ENCODE peak calls at places on chromosomes 13 and 19, in ten cellular contexts. Q is astrocyte, F is nephron progenitor cell, W is HFFc6, H is fibroblast of pulmonary artery, K is tibial artery, I is fibroblast of mammary gland, Z is IMR-90, E is cardiac muscle cell, G is astrocyte of the spinal cord. D is an unnamed sample.

GRCh38 chr19:3365447-3366103 is 808 bp upstream of the NFIC start:
- DNase-seq in H (peak; percentile 71), G (peak; percentile 13), Z (peak; percentile 66), E (no peak), I (peak; percentile 71), W (peak; percentile 55), K (peak; percentile 91), F (no peak), Q (peak; percentile 57), D (peak; percentile 29)

GRCh38 chr19:38304866-38305429 is 897 bp downstream of the C19orf33 start:
- DNase-seq in W (no peak), K (no peak), E (peak; percentile 92), Q (no peak), I (no peak), G (peak; percentile 61), F (peak; percentile 75), H (no peak), Z (no peak), D (peak; percentile 97)

GRCh38 chr19:7904074-7905020 is 670 bp downstream of the MAP2K7 start:
- DNase-seq in G (peak; percentile 15), H (no peak), Z (no peak), F (peak; percentile 58), Q (no peak), E (peak; percentile 54), K (peak; percentile 81), I (no peak), W (no peak), D (no peak)

GRCh38 chr13:51502206-51502651 is 49.4 kb upstream of the INTS6 start:
- DNase-seq in W (peak; percentile 45), Z (peak; percentile 59), K (no peak), G (no peak), F (no peak), Q (peak; percentile 37), H (no peak), I (peak; percentile 74), E (no peak), D (no peak)

GRCh38 chr19:18274303-18274775 is at the start of gene IQCN:
- DNase-seq in H (peak; percentile 36), Q (no peak), F (no peak), E (no peak), I (no peak), Z (no peak), G (peak; percentile 51), K (peak; percentile 83), W (peak; percentile 41), D (peak; percentile 27)

GRCh38 chr13:26539738-26540292 is 17.7 kb upstream of the WASF3 start:
- DNase-seq in G (no peak), W (no peak), Z (no peak), F (no peak), Q (no peak), K (no peak), H (no peak), E (no peak), I (no peak), D (no peak)

GRCh38 chr13:23709521-23709920 is 139.3 kb downstream of the TNFRSF19 start:
- DNase-seq in G (no peak), Q (no peak), E (peak; percentile 25), H (no peak), F (no peak), W (peak; percentile 40), K (no peak), I (no peak), Z (peak; percentile 25), D (peak; percentile 6)

GRCh38 chr19:19549804-19550453 is 11.9 kb downstream of the CILP2 start:
- DNase-seq in H (no peak), I (no peak), W (no peak), F (no peak), K (no peak), G (no peak), Q (no peak), Z (no peak), E (no peak), D (no peak)

GRCh38 chr19:39070888-39071287 is 13.3 kb upstream of the ACP7 start:
- DNase-seq in K (no peak), H (no peak), Z (peak; percentile 32), I (peak; percentile 25), Q (peak; percentile 15), E (no peak), W (peak; percentile 51), G (peak; percentile 32), F (no peak), D (no peak)

GRCh38 chr19:4506449-4507149 is 11.7 kb downstream of the PLIN4 start:
- DNase-seq in Q (peak; percentile 59), H (peak; percentile 53), F (no peak), W (peak; percentile 44), K (no peak), G (peak; percentile 70), I (peak; percentile 84), E (no peak), Z (peak; percentile 80), D (no peak)

GRCh38 chr13:29457299-29457698 is 138.2 kb downstream of the SLC7A1 start:
- DNase-seq in F (no peak), Z (peak; percentile 79), Q (peak; percentile 94), G (peak; percentile 82), W (peak; percentile 89), H (peak; percentile 93), K (no peak), E (no peak), I (peak; percentile 88), D (no peak)

GRCh38 chr13:62537593-62537992 is 1121.9 kb upstream of the PCDH20 start:
- DNase-seq in W (no peak), Z (no peak), F (no peak), I (no peak), H (no peak), K (no peak), E (no peak), G (no peak), Q (no peak), D (no peak)

GRCh38 chr19:58033741-58034475 is at the start of gene ZSCAN1:
- DNase-seq in H (peak; percentile 49), E (peak; percentile 92), W (no peak), Q (peak; percentile 61), I (peak; percentile 63), F (peak; percentile 87), G (peak; percentile 81), K (peak; percentile 75), Z (peak; percentile 41), D (no peak)

DNA sequence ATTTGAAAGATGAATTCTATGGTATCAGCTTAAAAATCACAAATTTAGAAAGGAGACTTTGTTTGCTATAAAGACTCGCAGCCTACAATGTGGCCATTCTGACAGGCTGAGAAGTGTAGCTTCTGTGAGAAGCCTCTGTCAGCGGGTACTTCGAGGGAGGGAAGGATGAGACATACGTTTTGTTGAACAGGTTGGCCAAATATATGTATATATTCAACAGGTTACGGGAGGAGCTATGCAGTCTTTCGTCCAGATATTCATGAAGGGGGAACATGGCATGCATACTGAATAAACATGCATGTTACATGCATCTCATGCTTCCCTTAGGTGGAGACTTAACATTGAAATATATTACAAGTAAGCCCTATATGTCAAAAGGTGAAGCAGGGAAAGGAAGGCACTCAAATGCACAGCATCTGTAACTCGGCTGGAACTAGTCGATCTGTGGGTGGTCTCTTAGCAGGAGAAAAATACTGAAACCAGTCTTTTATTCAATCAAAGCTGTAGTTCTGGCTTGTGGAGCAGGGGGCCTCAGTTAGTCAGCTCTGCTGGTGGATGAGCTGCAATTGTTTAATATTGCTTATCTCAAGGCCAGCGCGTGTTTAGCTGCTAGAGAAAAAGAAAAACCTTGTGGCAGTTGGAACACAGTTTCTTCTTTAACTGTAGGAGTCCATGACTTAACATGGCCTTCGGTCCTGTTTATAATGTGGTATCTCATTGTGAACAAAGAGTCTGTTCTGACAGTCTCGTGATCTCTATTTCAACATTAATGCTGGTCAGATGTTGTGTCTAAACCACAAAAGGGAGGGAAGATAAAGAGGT is 94.3 kb downstream of the FAM216B start:
- DNase-seq in F (peak; percentile 13), I (peak; percentile 48), H (peak; percentile 83), G (peak; percentile 60), K (no peak), E (peak; percentile 20), Z (peak; percentile 54), W (no peak), Q (no peak), D (no peak)
- TF ChIP-seq CTCF in F (peak; percentile 17), I (peak; percentile 35), H (peak; percentile 59), G (peak; percentile 46), K (no peak), E (peak; percentile 54), Z (peak; percentile 37), W (peak; percentile 17), Q (no peak), D (no peak)

GRCh38 chr13:99471231-99472202 is 29.8 kb upstream of the TM9SF2 start:
- DNase-seq in G (no peak), K (no peak), H (peak; percentile 54), Z (peak; percentile 30), I (peak; percentile 67), Q (no peak), W (peak; percentile 25), E (no peak), F (no peak), D (no peak)
- TF ChIP-seq CTCF in G (no peak), K (no peak), H (no peak), Z (no peak), I (no peak), Q (no peak), W (no peak), E (no peak), F (no peak), D (no peak)

GRCh38 chr19:15028490-15028889 is 20.8 kb upstream of the CASP14 start:
- DNase-seq in W (no peak), Q (no peak), H (no peak), Z (no peak), K (no peak), I (no peak), G (no peak), E (no peak), F (no peak), D (no peak)

GRCh38 chr19:15021286-15022007 is 27.8 kb upstream of the CASP14 start:
- DNase-seq in H (no peak), F (no peak), Z (no peak), K (no peak), W (no peak), G (no peak), I (no peak), Q (no peak), E (no peak), D (no peak)

GRCh38 chr19:15022752-15023151 is 26.5 kb upstream of the CASP14 start:
- DNase-seq in W (no peak), Z (no peak), I (no peak), K (no peak), G (no peak), F (no peak), H (no peak), E (no peak), Q (no peak), D (no peak)

DNA sequence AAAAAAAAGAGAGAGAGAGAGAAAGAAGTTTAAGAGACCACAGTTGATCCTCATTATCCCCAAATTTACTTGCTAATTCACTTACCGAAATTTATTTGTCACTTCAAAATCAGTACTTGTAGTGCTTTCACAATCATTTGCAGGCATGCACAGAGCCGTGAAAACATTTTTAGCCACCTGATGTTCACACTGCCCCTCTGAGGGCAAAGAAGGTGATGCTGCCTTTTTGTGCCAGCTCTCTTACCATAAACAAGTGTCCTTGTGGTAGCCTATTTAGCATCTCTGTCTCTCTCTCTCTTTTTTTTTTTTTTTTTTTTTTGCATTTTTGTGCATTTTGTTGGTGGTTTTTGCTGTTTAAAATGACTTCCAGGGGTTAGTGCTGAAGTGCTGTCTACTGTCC is 24.0 kb upstream of the CASP14 start:
- DNase-seq in E (no peak), K (no peak), F (no peak), G (no peak), I (no peak), H (no peak), W (no peak), Z (no peak), Q (no peak), D (peak; percentile 4)
- TF ChIP-seq CTCF in E (no peak), K (no peak), F (no peak), G (no peak), I (no peak), H (no peak), W (no peak), Z (no peak), Q (no peak), D (no peak)

GRCh38 chr19:44725684-44726083 is 22.8 kb upstream of the BCL3 start:
- DNase-seq in K (no peak), H (no peak), I (no peak), G (no peak), E (no peak), Z (no peak), F (no peak), Q (no peak), W (no peak), D (no peak)
- TF ChIP-seq CTCF in K (no peak), H (no peak), I (no peak), G (no peak), E (no peak), Z (no peak), F (no peak), Q (no peak), W (no peak), D (no peak)